ENCODE peak calls at places on chromosomes 6 and 20, in five cellular contexts. G, S, F, L and C are unnamed samples. For H3K27me3, the result is how much of the 10 kb centered on the place peaks cover.

GRCh38 chr20:25725639-25726038 is 29.0 kb upstream of the ZNF337 start:
- DNase-seq in G (no peak), L (no peak), F (no peak), S (no peak), C (peak)

GRCh38 chr6:30020629-30021028 is 40.4 kb upstream of the POLR1H start:
- DNase-seq in L (no peak), S (no peak), G (no peak), F (no peak), C (no peak)

GRCh38 chr6:12288844-12289654 is 1.1 kb upstream of the EDN1 start:
- DNase-seq in G (no peak), F (peak), S (no peak), L (no peak), C (no peak)

GRCh38 chr6:136016228-136017225 is 165.0 kb downstream of the PDE7B start:
- DNase-seq in S (no peak), G (no peak), F (no peak), L (no peak), C (no peak)

GRCh38 chr6:150537481-150537880 is 62.2 kb upstream of the PLEKHG1 start:
- DNase-seq in S (no peak), L (no peak), F (no peak), G (no peak), C (no peak)

GRCh38 chr20:40868568-40869223 is 159.9 kb upstream of the TOP1 start:
- DNase-seq in G (no peak), F (no peak), S (no peak), L (no peak), C (no peak)

GRCh38 chr20:10111144-10111771 is 76.5 kb downstream of the ANKEF1 start:
- DNase-seq in S (no peak), L (no peak), G (peak), F (no peak), C (no peak)

GRCh38 chr6:5950448-5950847 is 56.3 kb downstream of the NRN1 start:
- DNase-seq in F (no peak), G (no peak), L (no peak), S (no peak), C (no peak)

DNA sequence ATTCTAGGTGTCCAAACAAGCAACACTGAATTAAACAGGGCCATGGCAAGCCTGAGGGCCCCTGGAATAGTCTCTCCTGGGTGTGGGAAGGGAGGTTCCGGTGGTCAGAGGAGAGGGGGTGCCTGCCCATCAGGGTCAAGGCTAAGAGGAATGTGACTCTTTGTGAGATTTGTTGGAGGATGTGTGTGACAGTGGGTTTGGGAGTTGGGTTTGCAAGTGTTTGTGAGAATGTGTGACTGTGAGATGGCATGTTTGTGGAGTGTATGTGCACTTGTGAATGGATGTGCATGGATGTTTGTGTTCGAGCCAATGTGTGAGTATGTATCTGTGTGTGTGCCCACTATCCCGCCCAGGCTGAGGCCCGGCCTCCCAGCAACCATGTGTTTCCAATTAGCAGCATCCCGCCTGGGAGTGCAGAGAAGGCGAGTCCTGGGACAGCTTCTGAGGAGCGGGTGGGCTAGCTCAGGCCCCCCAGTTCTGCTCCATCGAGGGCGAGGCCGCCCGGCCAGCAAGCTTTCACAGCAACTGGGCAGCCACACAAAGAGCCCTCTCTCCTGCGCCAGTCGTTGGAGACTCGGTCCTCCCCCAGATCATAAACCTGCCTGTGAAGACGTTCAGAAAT is 12.6 kb downstream of the FOXC1 start:
- DNase-seq in G (no peak), L (no peak), F (no peak), S (no peak), C (no peak)
- H3K27me3 ChIP-seq in G (under half), L (half or more), F (under half), S (half or more), C (under half)

DNA sequence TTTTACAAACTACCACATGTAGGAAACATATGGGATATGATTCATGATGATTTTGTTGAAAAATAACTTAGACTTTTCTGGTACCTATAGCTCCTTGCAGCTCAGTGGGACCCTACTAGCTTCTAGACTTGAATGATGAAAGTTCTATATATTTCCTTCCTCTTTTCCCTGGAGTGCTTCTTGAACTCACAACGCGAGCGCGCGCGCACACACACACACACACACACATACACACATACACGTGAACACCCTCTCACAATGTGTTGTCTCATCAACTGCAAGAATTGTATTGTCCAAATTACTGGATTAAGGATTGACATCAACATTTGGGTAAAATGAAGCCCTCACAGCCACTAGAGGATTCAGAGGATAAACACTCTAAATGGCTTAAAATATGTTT is 61.9 kb downstream of the TOX2 start:
- DNase-seq in G (no peak), L (no peak), F (no peak), S (no peak), C (no peak)
- H3K27me3 ChIP-seq in G (under half), L (under half), F (under half), S (under half), C (under half)

DNA sequence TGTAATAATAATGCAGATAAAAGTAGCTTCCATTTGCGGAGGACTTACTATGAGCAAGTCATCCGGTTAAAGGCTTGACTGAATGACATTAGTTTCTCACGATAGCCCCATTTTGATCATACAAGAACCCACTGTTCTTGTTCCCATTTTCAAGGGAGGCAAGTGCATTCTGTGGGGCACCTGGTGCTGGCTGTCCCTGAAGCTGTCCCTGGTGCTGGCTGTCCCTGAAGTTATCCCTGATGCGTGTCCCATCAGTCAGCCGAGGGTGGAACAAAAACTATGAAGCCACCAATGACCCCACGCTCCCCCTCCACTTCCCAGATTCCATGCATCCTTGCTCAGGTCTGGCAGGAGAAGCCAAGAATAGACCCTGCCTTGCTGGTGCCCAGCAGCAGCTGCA is 95.3 kb downstream of the EDN3 start:
- DNase-seq in G (no peak), F (no peak), L (no peak), S (no peak), C (no peak)
- H3K27me3 ChIP-seq in G (under half), F (under half), L (under half), S (under half), C (under half)

GRCh38 chr6:147906361-147906760 is 397.9 kb downstream of the SAMD5 start:
- DNase-seq in G (no peak), L (no peak), F (no peak), S (no peak), C (no peak)

GRCh38 chr6:147911686-147912085 is 403.2 kb downstream of the SAMD5 start:
- DNase-seq in S (no peak), L (no peak), F (no peak), G (no peak), C (no peak)

GRCh38 chr6:147909645-147910044 is 401.2 kb downstream of the SAMD5 start:
- DNase-seq in S (no peak), G (no peak), F (no peak), L (no peak), C (no peak)

GRCh38 chr6:147905721-147906120 is 397.2 kb downstream of the SAMD5 start:
- DNase-seq in S (no peak), F (no peak), L (no peak), G (no peak), C (no peak)

DNA sequence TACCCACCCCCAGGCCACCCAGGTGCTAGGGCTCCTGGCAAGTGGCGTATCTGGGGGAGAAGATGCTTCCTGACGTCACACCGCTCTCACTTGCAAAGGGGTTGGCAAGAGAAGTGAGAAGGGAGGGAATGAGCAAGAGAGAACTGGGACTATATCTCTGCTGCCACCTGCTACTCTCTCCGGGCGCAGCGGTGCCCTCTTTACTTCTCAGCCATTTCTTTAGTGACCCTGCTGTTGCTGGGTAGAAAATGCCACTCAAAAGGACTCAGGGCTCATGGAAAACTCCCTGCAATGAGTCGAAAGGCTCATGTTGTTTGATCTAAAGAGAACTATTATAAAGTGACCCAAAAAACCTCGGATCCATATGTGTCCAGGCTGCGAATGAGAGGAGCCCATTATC is 401.8 kb downstream of the SAMD5 start:
- DNase-seq in G (no peak), L (no peak), F (no peak), S (no peak), C (no peak)
- H3K27me3 ChIP-seq in G (under half), L (under half), F (under half), S (under half), C (under half)